ENCODE peak calls at places on chromosomes 7 and 10, in ten cellular contexts. P, T, V, H, E, M, C, L, B and F are unnamed samples.

GRCh38 chr7:2894118-2894940 is 50.2 kb upstream of the GNA12 start:
- DNase-seq in M (no peak), V (no peak), E (no peak), P (peak; percentile 49), H (no peak), B (no peak), L (no peak), C (no peak), T (no peak), F (no peak)

GRCh38 chr10:3071405-3072198 is 4.3 kb downstream of the PFKP start:
- DNase-seq in L (peak; percentile 82), B (no peak), T (no peak), M (no peak), P (no peak), E (peak; percentile 50), H (no peak), V (no peak), C (no peak), F (no peak)

GRCh38 chr10:77756319-77757232 is 119.0 kb upstream of the KCNMA1 start:
- DNase-seq in E (peak; percentile 84), C (no peak), P (no peak), T (no peak), H (no peak), B (no peak), V (peak; percentile 79), M (peak; percentile 93), L (peak; percentile 86), F (no peak)

GRCh38 chr7:124152859-124153692 is 120.2 kb upstream of the TMEM229A start:
- DNase-seq in M (peak; percentile 74), E (peak; percentile 64), B (no peak), P (no peak), T (no peak), L (peak; percentile 24), C (no peak), H (no peak), V (peak; percentile 54), F (no peak)

GRCh38 chr7:77222065-77222464 is 22.4 kb upstream of the FGL2 start:
- DNase-seq in L (no peak), B (no peak), M (no peak), V (no peak), E (no peak), H (no peak), P (no peak), T (no peak), C (no peak), F (no peak)

GRCh38 chr10:94097656-94098055 is 103.9 kb downstream of the PLCE1 start:
- DNase-seq in M (peak; percentile 32), P (no peak), C (no peak), V (no peak), L (peak; percentile 53), B (no peak), E (no peak), T (no peak), H (no peak), F (no peak)

GRCh38 chr10:67976292-67977245 is 92.1 kb downstream of the SIRT1 start:
- DNase-seq in C (peak; percentile 78), E (peak; percentile 5), H (no peak), T (no peak), P (no peak), B (no peak), M (peak; percentile 46), V (peak; percentile 9), L (peak; percentile 19), F (no peak)

GRCh38 chr7:47460251-47460989 is 121.5 kb downstream of the TNS3 start:
- DNase-seq in V (peak; percentile 71), M (no peak), E (no peak), T (no peak), P (no peak), H (no peak), C (no peak), L (peak; percentile 24), B (no peak), F (no peak)

GRCh38 chr10:5490032-5490431 is 9.3 kb downstream of the CALML5 start:
- DNase-seq in H (no peak), B (no peak), L (no peak), C (no peak), T (no peak), P (no peak), V (no peak), E (no peak), M (no peak), F (no peak)

GRCh38 chr7:108291135-108291508 is 161.0 kb upstream of the LAMB4 start:
- DNase-seq in C (no peak), P (no peak), E (no peak), V (no peak), H (no peak), L (no peak), T (no peak), B (no peak), M (no peak), F (no peak)

GRCh38 chr7:108291791-108292440 is 161.8 kb upstream of the LAMB4 start:
- DNase-seq in V (no peak), E (peak; percentile 73), L (no peak), B (no peak), M (no peak), T (no peak), C (no peak), H (no peak), P (no peak), F (no peak)

GRCh38 chr7:108290344-108291134 is 160.4 kb upstream of the LAMB4 start:
- DNase-seq in B (no peak), M (no peak), P (no peak), V (no peak), T (no peak), C (no peak), L (no peak), H (no peak), E (peak; percentile 53), F (no peak)

GRCh38 chr7:108293190-108293612 is 163.0 kb downstream of the NRCAM start:
- DNase-seq in M (no peak), C (no peak), V (no peak), T (no peak), P (no peak), L (no peak), B (no peak), E (peak; percentile 75), H (no peak), F (no peak)

DNA sequence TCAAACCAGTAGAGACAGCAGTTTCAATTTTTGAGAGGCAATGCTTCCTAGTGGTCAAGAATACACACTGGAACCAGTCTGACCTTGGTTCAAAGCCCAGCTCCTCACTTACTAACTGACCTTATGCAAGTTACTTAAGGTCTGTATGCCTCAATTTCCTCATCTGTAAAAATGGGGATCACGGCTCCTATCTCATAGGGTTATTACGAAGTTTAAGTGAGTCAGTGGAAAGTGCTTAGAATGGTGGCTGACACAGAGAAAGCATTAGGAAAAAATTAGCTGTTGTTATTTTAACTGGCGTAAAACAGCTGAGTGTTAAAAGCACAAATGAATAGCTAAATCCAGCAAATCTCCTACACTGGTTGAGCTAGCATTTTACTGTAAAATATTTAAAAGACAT is 162.4 kb upstream of the LAMB4 start:
- DNase-seq in T (no peak), V (no peak), E (peak; percentile 46), L (no peak), B (no peak), P (no peak), M (no peak), C (no peak), H (no peak), F (no peak)
- H3K4me1 ChIP-seq in T (no peaks in the 10 kb centered on the region), V (peaks cover 24% of the 10 kb centered on the region), E (no peaks in the 10 kb centered on the region), L (peaks cover 4% of the 10 kb centered on the region), B (no peaks in the 10 kb centered on the region), P (no peaks in the 10 kb centered on the region), M (no peaks in the 10 kb centered on the region), C (no peaks in the 10 kb centered on the region), H (no peaks in the 10 kb centered on the region), F (no peaks in the 10 kb centered on the region)

DNA sequence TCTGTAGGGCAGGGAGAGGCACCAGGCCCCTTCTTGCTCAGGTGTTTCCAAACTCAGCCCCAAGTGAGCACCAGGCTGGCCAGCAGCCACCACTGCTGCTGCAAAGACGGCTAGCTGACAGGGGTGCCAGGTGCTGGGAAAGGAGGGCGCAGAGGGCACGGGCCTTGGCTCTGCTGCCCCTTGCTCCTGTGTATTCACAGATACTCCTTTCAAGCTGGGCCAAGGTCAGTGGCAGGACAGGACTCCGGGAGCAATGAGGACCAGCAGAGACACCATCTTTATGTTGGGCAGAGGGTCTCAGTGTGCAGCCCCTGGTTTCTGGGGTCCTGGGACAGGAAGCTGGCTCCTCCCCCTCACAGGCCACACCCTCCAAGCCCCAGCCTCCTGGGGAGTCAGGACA is 110.1 kb downstream of the SMURF1 start:
- DNase-seq in L (no peak), E (no peak), V (no peak), M (no peak), H (no peak), T (peak; percentile 66), C (no peak), P (no peak), B (no peak), F (no peak)
- H3K36me3 ChIP-seq in L (peaks cover 33% of the 10 kb centered on the region), E (peaks cover 92% of the 10 kb centered on the region), V (peaks cover 4% of the 10 kb centered on the region), M (peaks cover 93% of the 10 kb centered on the region), H (peaks cover 100% of the 10 kb centered on the region), T (peaks cover 100% of the 10 kb centered on the region), C (peaks cover 19% of the 10 kb centered on the region), P (peaks cover 58% of the 10 kb centered on the region), B (peaks cover 78% of the 10 kb centered on the region), F (peaks cover 16% of the 10 kb centered on the region)

DNA sequence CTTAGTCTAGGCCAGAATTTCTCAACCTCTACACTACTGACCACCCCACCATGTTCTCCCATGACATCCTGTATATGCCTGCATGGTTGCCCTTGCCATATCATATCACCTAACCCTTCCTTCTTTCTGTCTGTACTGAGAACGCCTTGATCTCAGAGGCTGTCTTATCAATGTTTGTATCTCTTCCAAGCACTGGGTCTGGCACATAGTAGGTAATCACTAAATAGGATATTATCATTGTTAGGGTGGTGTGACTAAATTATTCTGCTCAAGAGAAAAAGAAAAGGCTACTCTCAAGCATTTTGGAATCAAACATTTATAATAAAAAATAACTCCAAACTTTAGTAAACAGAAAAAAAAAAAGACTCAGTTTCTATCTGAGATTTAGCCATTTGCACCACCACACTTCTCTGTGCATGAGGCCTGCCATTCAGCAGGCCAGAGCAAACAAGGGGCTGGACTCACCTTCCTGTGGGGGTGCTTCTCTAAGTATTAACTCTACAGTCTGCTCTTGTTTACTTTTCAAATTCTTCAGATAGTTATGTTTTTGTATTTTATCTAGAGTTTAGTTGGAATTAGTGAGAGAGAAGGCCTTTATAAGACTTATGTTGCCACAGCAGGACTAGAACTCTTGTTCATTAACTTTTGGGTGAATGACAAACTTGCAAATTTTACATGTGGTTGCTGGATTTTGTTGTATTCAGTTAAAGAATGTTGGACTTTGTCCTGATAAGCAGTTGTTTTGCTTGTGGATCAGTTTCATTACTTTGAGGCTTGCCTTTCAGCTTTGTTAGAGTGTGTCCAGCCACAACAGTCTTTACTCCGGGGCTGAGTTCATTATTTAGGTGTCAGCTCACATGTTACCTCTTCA is 5.4 kb downstream of the AGBL3 start:
- DNase-seq in E (peak; percentile 27), L (no peak), M (no peak), T (no peak), H (no peak), C (no peak), B (no peak), P (no peak), V (peak; percentile 22), F (no peak)
- H3K27ac ChIP-seq in E (no peak overlapping the region), L (no peak overlapping the region), M (peak overlapping the region; percentile 54), T (no peak overlapping the region), H (peak overlapping the region; percentile 25), C (peak overlapping the region; percentile 51), B (no peak overlapping the region), P (peak overlapping the region; percentile 8), V (peak overlapping the region; percentile 82), F (no peak overlapping the region)

DNA sequence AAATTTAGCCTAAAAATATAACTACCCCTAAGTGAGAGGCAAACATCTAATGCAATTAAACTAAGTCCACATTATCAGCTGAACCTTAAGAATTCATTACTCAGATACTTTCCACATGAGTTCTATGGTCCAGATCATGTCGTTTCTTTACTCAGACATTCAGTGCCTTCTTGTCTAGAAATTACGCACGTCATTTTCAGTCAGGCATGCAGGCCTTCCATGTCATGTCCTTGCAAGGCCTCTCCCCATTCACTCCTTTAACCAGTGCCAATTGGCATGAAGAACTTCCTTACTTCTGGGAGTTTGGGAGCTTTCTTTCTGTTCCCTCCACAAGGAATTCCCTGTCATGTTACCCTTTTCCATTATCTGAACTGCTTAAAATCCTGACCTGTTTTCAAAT is 118.8 kb downstream of the NRP1 start:
- DNase-seq in H (no peak), T (no peak), B (no peak), M (no peak), E (peak; percentile 77), P (no peak), V (peak; percentile 49), C (no peak), L (peak; percentile 38), F (no peak)
- H3K4me1 ChIP-seq in H (peaks cover 21% of the 10 kb centered on the region), T (peaks cover 3% of the 10 kb centered on the region), B (peaks cover 6% of the 10 kb centered on the region), M (no peaks in the 10 kb centered on the region), E (no peaks in the 10 kb centered on the region), P (no peaks in the 10 kb centered on the region), V (peaks cover 11% of the 10 kb centered on the region), C (peaks cover 78% of the 10 kb centered on the region), L (peaks cover 56% of the 10 kb centered on the region), F (no peaks in the 10 kb centered on the region)